ENCODE peak calls at places on chromosomes 13 and 19, in four cellular contexts. W is MG63, S is AG08396, C is brain microvascular endothelial cell. L is an unnamed sample.

GRCh38 chr19:43469160-43469480 is 3.7 kb upstream of the LYPD3 start:
- DNase-seq in S (no peak), C (no peak), W (no peak), L (no peak)

GRCh38 chr13:48318714-48319457 is 15.3 kb downstream of the RB1 start:
- DNase-seq in S (no peak), C (no peak), W (no peak), L (no peak)

GRCh38 chr19:33639034-33639681 is 17.4 kb downstream of the CHST8 start:
- DNase-seq in W (no peak), S (no peak), C (no peak), L (no peak)

GRCh38 chr19:10725415-10725814 is 7.5 kb downstream of the DNM2 start:
- DNase-seq in W (no peak), S (no peak), C (no peak), L (no peak)

GRCh38 chr19:7862413-7862951 is 11.7 kb downstream of the PRR36 start:
- DNase-seq in W (no peak), S (peak; percentile 83), C (peak; percentile 40), L (no peak)

GRCh38 chr13:44249439-44249838 is 124.2 kb upstream of the SERP2 start:
- DNase-seq in W (peak; percentile 28), S (peak; percentile 24), C (no peak), L (no peak)

GRCh38 chr19:54425382-54425723 is 10.1 kb downstream of the TTYH1 start:
- DNase-seq in C (no peak), W (no peak), S (no peak), L (no peak)

GRCh38 chr13:34419025-34419424 is 523.0 kb upstream of the NBEA start:
- DNase-seq in W (no peak), C (no peak), S (no peak), L (peak; percentile 28)

GRCh38 chr13:103883698-103884097 is 817.5 kb upstream of the SLC10A2 start:
- DNase-seq in W (no peak), S (peak; percentile 1), C (peak; percentile 43), L (no peak)